ENCODE peak calls at places on chromosomes 16 and 17, in four cellular contexts. V is HTR-8/SVneo, Z is AML-193, C is kidney epithelial cell. E is an unnamed sample.

GRCh38 chr17:30996481-30996880 is 25.6 kb downstream of the RNF135 start:
- DNase-seq in Z (no peak), V (no peak), C (no peak), E (no peak)

GRCh38 chr17:57432507-57433277 is 176.4 kb downstream of the MSI2 start:
- DNase-seq in Z (no peak), V (no peak), C (no peak), E (no peak)

GRCh38 chr16:17839272-17839671 is 368.5 kb upstream of the XYLT1 start:
- DNase-seq in V (no peak), Z (no peak), C (no peak), E (no peak)

GRCh38 chr17:37478187-37478586 is 11.5 kb upstream of the DUSP14 start:
- DNase-seq in Z (peak), C (no peak), V (no peak), E (no peak)

GRCh38 chr17:80047176-80047575 is 10.7 kb downstream of the CCDC40 start:
- DNase-seq in C (no peak), Z (no peak), V (no peak), E (no peak)

GRCh38 chr16:13919330-13919682 is 648 bp upstream of the ERCC4 start:
- DNase-seq in C (no peak), V (peak), Z (peak), E (no peak)

GRCh38 chr16:400061-400540 is 1.6 kb upstream of the DECR2 start:
- DNase-seq in Z (no peak), C (no peak), V (no peak), E (no peak)

GRCh38 chr16:22198547-22199293 is 7.4 kb upstream of the EEF2K start:
- DNase-seq in Z (peak), C (no peak), V (no peak), E (no peak)

GRCh38 chr17:40315678-40316570 is 6.9 kb downstream of the RARA start:
- DNase-seq in V (no peak), Z (no peak), C (no peak), E (peak)

GRCh38 chr17:58755269-58755576 is 431 bp upstream of the PPM1E start:
- DNase-seq in Z (no peak), C (no peak), V (no peak), E (no peak)

GRCh38 chr17:27489045-27489715 is 32.9 kb downstream of the KSR1 start:
- DNase-seq in Z (peak), C (no peak), V (peak), E (no peak)

GRCh38 chr16:20995711-20996110 is 95.1 kb downstream of the LYRM1 start:
- DNase-seq in Z (no peak), V (no peak), C (no peak), E (no peak)

GRCh38 chr17:27514595-27515413 is 58.6 kb downstream of the KSR1 start:
- DNase-seq in Z (no peak), V (no peak), C (no peak), E (no peak)

GRCh38 chr16:68086860-68087268 is 1.7 kb downstream of the NFATC3 start:
- DNase-seq in C (no peak), Z (no peak), V (no peak), E (no peak)

GRCh38 chr16:6643083-6643686 is 689.5 kb upstream of the RBFOX1 start:
- DNase-seq in Z (peak), V (peak), C (no peak), E (peak)

GRCh38 chr16:54455021-54455725 is 168.6 kb upstream of the IRX3 start:
- DNase-seq in C (no peak), Z (no peak), V (no peak), E (no peak)

GRCh38 chr17:38459556-38459955 is 31.3 kb downstream of the ARHGAP23 start:
- DNase-seq in Z (no peak), V (no peak), C (no peak), E (no peak)

GRCh38 chr17:68709461-68709860 is 108.3 kb upstream of the FAM20A start:
- DNase-seq in V (no peak), C (no peak), Z (no peak), E (no peak)

GRCh38 chr16:15949210-15950166 is at the start of gene ABCC1:
- DNase-seq in C (no peak), V (peak), Z (no peak), E (peak)

GRCh38 chr16:75121949-75122568 is 5.5 kb upstream of the LDHD start:
- DNase-seq in Z (no peak), C (no peak), V (no peak), E (no peak)

GRCh38 chr16:2787961-2788360 is 601 bp upstream of the PRSS33 start:
- DNase-seq in V (no peak), C (no peak), Z (no peak), E (no peak)

GRCh38 chr16:62639890-62640289 is 603.7 kb upstream of the CDH8 start:
- DNase-seq in V (no peak), Z (no peak), C (no peak), E (no peak)

GRCh38 chr16:84925092-84925772 is 86.1 kb downstream of the ZDHHC7 start:
- DNase-seq in C (no peak), Z (peak), V (peak), E (peak)

GRCh38 chr17:2796164-2797140 is at the start of gene RAP1GAP2:
- DNase-seq in C (no peak), Z (peak), V (no peak), E (peak)

GRCh38 chr17:78000351-78000750 is 41.8 kb downstream of the TNRC6C start:
- DNase-seq in Z (no peak), V (peak), C (no peak), E (no peak)

GRCh38 chr17:48244121-48244711 is 136.7 kb downstream of the SNX11 start:
- DNase-seq in Z (peak), C (peak), V (peak), E (no peak)

GRCh38 chr16:56632160-56632847 is at the start of gene MT1M:
- DNase-seq in V (no peak), C (no peak), Z (no peak), E (no peak)

GRCh38 chr17:82782657-82783207 is 30.9 kb downstream of the TBCD start:
- DNase-seq in Z (no peak), C (no peak), V (no peak), E (no peak)

GRCh38 chr16:86680137-86680536 is 101.8 kb downstream of the FOXL1 start:
- DNase-seq in V (peak), Z (no peak), C (peak), E (no peak)

GRCh38 chr17:20291853-20292252 is 175.5 kb downstream of the LGALS9B start:
- DNase-seq in Z (no peak), V (no peak), C (no peak), E (no peak)

GRCh38 chr17:66777689-66778225 is 57.2 kb upstream of the CACNG5 start:
- DNase-seq in C (no peak), Z (no peak), V (no peak), E (no peak)

GRCh38 chr17:13027246-13027645 is 9.4 kb upstream of the ELAC2 start:
- DNase-seq in V (no peak), C (no peak), Z (no peak), E (no peak)

GRCh38 chr17:48505788-48506187 is 25.0 kb downstream of the HOXB1 start:
- DNase-seq in C (peak), Z (peak), V (peak), E (no peak)

GRCh38 chr16:89264800-89265550 is 47.5 kb downstream of the ZNF778 start:
- DNase-seq in V (no peak), C (no peak), Z (no peak), E (no peak)

E was measured in DND-41.